ENCODE peak calls at places on chromosome 1, in four cellular contexts. R is head of caudate nucleus; E is activated T-cell treated with anti-CD3 and anti-CD28 coated beads, Interleukin-2, amount 50 U/mL, for 1 hour; F is choroid plexus epithelial cell. S is an unnamed sample.

GRCh38 chr1:115649964-115650363 is 8.2 kb downstream of the VANGL1 start:
- DNase-seq in E (no peak), F (peak), R (no peak), S (no peak)

GRCh38 chr1:90850181-90850924 is 133.3 kb upstream of the BARHL2 start:
- DNase-seq in F (peak), R (no peak), E (no peak), S (peak)

GRCh38 chr1:65059930-65060538 is 88.0 kb upstream of the AK4 start:
- DNase-seq in F (peak), R (no peak), E (no peak), S (peak)

GRCh38 chr1:112457241-112457640 is 51.5 kb upstream of the WNT2B start:
- DNase-seq in F (peak), R (no peak), E (no peak), S (no peak)

GRCh38 chr1:14725641-14726213 is 127.2 kb downstream of the KAZN start:
- DNase-seq in E (no peak), R (no peak), F (no peak), S (no peak)

GRCh38 chr1:3402258-3403010 is 52.0 kb upstream of the ARHGEF16 start:
- DNase-seq in R (no peak), E (no peak), F (no peak), S (no peak)

GRCh38 chr1:45623972-45624371 is at the start of gene CCDC17:
- DNase-seq in E (no peak), R (no peak), F (peak), S (no peak)

GRCh38 chr1:159936284-159936904 is 9.0 kb downstream of the IGSF9 start:
- DNase-seq in F (peak), R (peak), E (peak), S (no peak)